ENCODE peak calls at places on chromosomes 3 and 15, in four cellular contexts. L is ovary, G is choroid plexus epithelial cell, Y is cardiac muscle cell. H is an unnamed sample.

GRCh38 chr3:112813016-112813415 is 33.6 kb downstream of the CD200R1L start:
- DNase-seq in G (no peak), Y (no peak), L (no peak), H (no peak)

GRCh38 chr3:107328074-107328473 is 49.2 kb upstream of the CCDC54 start:
- DNase-seq in G (no peak), Y (no peak), L (no peak), H (no peak)

GRCh38 chr3:195908439-195909293 is at the start of gene TNK2:
- DNase-seq in Y (peak; percentile 59), G (no peak), L (peak; percentile 49), H (no peak)

GRCh38 chr15:28977377-28978010 is 91.7 kb downstream of the APBA2 start:
- DNase-seq in L (no peak), G (peak; percentile 96), Y (no peak), H (peak; percentile 80)

GRCh38 chr3:170614214-170614966 is 28.5 kb upstream of the SLC7A14 start:
- DNase-seq in G (peak; percentile 83), L (no peak), Y (no peak), H (peak; percentile 55)

GRCh38 chr3:194579091-194579606 is 54.1 kb downstream of the TMEM44 start:
- DNase-seq in Y (peak; percentile 82), G (no peak), L (no peak), H (no peak)

GRCh38 chr15:51374131-51374530 is 32.7 kb downstream of the GLDN start:
- DNase-seq in L (no peak), Y (no peak), G (no peak), H (no peak)

GRCh38 chr3:58572013-58572633 is 5.1 kb downstream of the FAM107A start:
- DNase-seq in Y (no peak), G (peak; percentile 66), L (no peak), H (no peak)

GRCh38 chr3:151838574-151839312 is 24.8 kb downstream of the AADAC start:
- DNase-seq in G (peak; percentile 96), L (peak; percentile 53), Y (peak; percentile 84), H (peak; percentile 49)

GRCh38 chr3:49013738-49014660 is 4.4 kb downstream of the DALRD3 start:
- DNase-seq in G (peak; percentile 60), Y (peak; percentile 42), L (peak; percentile 43), H (no peak)

GRCh38 chr3:77053769-77054168 is 13.9 kb downstream of the ROBO2 start:
- DNase-seq in G (peak; percentile 6), L (no peak), Y (no peak), H (no peak)

GRCh38 chr3:135779590-135780235 is 185.8 kb upstream of the PPP2R3A start:
- DNase-seq in Y (no peak), L (no peak), G (no peak), H (peak; percentile 51)

GRCh38 chr3:25493786-25494185 is 65.7 kb downstream of the RARB start:
- DNase-seq in L (no peak), Y (no peak), G (peak; percentile 94), H (no peak)

GRCh38 chr15:90059208-90059985 is 42.9 kb downstream of the IDH2 start:
- DNase-seq in G (peak; percentile 75), L (no peak), Y (no peak), H (no peak)

GRCh38 chr15:31216210-31216911 is 110.3 kb upstream of the KLF13 start:
- DNase-seq in Y (peak; percentile 47), G (peak; percentile 46), L (peak; percentile 85), H (peak; percentile 41)

GRCh38 chr15:31215490-31216209 is 111.0 kb upstream of the KLF13 start:
- DNase-seq in Y (peak; percentile 80), G (peak; percentile 61), L (peak; percentile 75), H (peak; percentile 70)

GRCh38 chr15:31214864-31215489 is 111.7 kb upstream of the KLF13 start:
- DNase-seq in G (peak; percentile 29), L (peak; percentile 38), Y (no peak), H (no peak)

GRCh38 chr15:31217566-31218270 is 108.9 kb upstream of the KLF13 start:
- DNase-seq in L (no peak), Y (no peak), G (no peak), H (no peak)

DNA sequence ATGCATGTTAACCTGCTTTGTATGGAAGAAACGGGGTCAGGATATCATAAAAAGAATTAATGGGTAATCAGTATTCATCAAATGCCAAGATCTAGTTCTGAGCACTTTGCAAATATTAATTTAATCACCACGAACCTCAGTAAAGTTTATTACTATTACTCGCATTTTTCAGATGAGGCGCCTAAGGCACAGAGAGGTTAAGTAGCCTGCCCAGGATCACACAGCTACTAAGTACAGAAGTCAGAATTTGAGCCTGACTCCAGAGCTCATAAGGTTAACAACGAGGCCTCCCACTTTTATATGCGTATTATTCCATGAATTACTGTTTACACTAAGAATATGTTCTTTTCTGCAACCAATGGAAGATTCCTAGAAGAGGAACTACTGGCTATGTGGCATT is 109.6 kb upstream of the KLF13 start:
- DNase-seq in L (no peak), Y (no peak), G (no peak), H (no peak)
- H3K4me3 ChIP-seq in L (no peak overlapping the region), Y (no peak overlapping the region), G (no peak overlapping the region), H (peak overlapping the region; percentile 71)

GRCh38 chr3:124923833-124924232 is 10.7 kb downstream of the MUC13 start:
- DNase-seq in L (no peak), G (peak; percentile 22), Y (no peak), H (no peak)
- TF ChIP-seq CTCF in L (no peak), G (peak; percentile 35), Y (peak; percentile 22), H (no peak)

GRCh38 chr15:64524778-64525177 is 64.4 kb downstream of the ZNF609 start:
- DNase-seq in Y (no peak), G (no peak), L (no peak), H (no peak)
- H3K4me3 ChIP-seq in Y (no peak overlapping the region), G (no peak overlapping the region), L (no peak overlapping the region), H (no peak overlapping the region)

GRCh38 chr3:187069857-187070516 is 69.3 kb downstream of the RPL39L start:
- DNase-seq in L (no peak), Y (no peak), G (no peak), H (no peak)

GRCh38 chr3:187063286-187064081 is 75.8 kb downstream of the RPL39L start:
- DNase-seq in G (peak; percentile 77), L (no peak), Y (peak; percentile 15), H (no peak)

GRCh38 chr3:187062526-187063177 is 76.6 kb downstream of the RPL39L start:
- DNase-seq in G (peak; percentile 97), Y (no peak), L (no peak), H (no peak)

GRCh38 chr3:187064210-187065115 is 74.8 kb downstream of the RPL39L start:
- DNase-seq in L (no peak), Y (no peak), G (peak; percentile 42), H (no peak)

DNA sequence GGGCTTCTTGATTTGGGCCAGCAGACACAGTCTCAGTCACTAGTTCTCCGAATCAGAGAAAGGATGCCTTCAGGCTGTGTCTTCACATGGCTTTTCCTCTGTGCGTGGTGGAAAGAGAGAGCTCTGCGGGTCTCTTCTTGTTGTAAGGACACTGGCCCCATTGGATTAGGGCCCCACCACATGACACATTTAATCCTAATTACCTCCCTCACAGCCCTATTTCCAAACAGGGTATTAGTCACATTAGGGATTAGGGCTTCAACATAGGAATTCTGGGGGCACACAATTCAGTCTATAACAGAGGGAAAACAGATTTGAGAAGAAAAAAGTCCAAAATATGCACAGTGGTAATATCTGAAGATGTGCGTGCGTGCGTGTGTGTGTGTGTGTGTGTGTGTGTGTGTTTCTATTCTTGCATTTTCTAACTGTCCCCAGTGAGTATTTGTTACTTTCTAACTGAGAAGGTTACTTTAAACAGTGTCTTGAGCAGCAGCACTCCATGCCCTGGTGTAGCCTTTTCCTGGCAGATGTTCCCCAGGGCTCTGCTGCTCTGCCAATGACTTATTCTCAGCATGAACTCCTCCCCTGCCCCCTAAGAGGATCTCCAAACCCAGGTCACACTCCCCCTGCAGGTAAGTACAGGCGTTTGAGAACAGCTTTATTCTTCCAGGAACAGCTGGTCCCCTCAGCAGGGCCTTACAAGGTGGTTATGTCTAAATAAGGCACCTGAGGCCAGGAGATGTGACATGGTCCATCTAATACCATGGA is 72.9 kb downstream of the RPL39L start:
- DNase-seq in Y (peak; percentile 60), G (peak; percentile 59), L (no peak), H (no peak)
- TF ChIP-seq CTCF in Y (peak; percentile 32), G (peak; percentile 52), L (no peak), H (no peak)

DNA sequence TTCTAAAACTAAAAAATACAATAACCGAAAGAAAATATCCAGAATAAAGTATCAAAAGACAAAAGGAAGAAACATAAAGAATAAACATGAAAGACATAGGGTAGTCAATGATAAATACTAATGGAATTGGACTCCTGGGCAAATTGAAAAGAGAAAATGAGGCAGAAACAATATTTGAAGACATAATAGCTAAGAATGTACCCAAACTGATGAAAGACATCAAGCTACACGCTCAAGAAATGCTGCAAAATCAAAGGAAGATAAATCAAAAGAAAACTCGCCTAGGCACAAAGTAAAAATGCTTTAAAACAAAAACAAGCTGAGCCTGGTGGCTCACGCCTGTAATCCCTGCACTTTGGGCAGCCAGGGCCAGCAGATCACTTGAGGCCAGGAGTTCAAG is 34.9 kb downstream of the CEP70 start:
- DNase-seq in Y (no peak), G (no peak), L (no peak), H (no peak)
- H3K4me3 ChIP-seq in Y (no peak overlapping the region), G (no peak overlapping the region), L (no peak overlapping the region), H (no peak overlapping the region)

DNA sequence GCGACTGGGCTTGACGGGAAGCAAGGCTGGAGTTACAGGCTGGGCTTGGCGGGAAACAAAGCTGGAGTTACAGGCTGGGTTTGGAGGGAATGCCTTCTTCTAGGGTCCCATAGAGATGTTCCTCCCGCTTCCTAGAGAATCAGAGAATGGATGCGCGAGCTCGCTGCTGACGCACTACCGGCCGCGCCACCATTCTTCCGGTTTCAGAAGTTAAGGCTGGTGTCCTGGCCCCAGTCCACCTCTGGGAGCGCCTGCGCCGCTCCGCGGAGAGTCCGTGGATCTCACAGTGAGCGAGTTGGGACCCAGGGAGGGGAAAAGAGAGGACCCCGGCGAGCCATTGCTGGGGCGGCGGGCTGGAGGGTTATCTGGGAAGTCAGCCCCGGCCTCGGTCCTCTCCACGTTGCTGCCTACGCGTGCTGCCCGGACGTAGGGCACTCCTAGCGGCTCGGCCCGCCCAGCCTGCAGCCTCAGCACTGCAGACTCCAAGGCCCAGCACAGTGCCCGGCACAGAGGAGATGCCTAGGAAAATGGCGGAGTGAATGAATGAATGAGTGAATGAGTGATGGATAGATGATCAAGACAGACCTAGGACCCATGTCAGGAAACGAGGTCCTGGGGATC is at the start of gene ZNF502:
- DNase-seq in G (peak; percentile 93), Y (peak; percentile 78), L (peak; percentile 86), H (peak; percentile 94)
- TF ChIP-seq CTCF in G (peak; percentile 57), Y (peak; percentile 40), L (peak; percentile 18), H (peak; percentile 44)

DNA sequence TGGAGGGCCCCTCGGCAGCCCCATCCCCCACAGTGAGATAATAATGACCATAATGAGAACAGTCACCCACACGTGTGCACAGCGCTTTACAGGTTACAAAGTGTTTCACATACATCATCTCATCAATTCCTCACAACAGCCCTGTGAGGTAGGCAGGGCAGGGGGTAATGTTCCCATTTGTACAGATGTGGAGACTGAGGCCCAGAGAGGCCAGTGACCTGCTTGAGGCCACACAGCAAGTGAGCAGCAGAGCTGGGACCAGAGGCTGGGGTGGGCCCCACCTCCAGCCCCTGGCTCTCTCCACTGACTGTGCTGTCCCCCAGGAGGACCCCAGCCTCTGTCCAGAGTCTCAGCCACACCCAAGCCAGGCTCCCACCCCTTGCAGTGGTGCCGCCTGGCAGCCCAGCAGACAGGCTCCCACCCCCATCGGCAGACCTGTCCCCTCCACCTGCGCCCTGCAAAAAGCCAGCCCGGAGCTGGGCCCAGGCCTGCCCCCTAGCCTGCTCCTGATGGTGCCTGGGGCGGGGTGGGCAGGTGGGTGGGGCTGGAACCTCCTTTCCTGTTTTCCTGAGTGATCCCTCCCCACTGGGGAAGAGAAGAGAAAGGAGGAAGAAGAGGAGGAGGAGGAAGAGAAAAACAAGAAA is 19.6 kb downstream of the LINGO1 start:
- DNase-seq in L (no peak), Y (no peak), G (no peak), H (no peak)
- H3K4me3 ChIP-seq in L (no peak overlapping the region), Y (no peak overlapping the region), G (no peak overlapping the region), H (no peak overlapping the region)

H was measured in dorsolateral prefrontal cortex.